ENCODE peak calls at places on chromosomes 3 and 15, in five cellular contexts. F, J, H, I and K are unnamed samples.

GRCh38 chr15:64911317-64912186 is at the start of gene ANKDD1A:
- DNase-seq in F (no peak), H (peak), J (peak), I (peak), K (peak)

GRCh38 chr15:25775317-25775912 is 87.7 kb downstream of the ATP10A start:
- DNase-seq in I (no peak), H (no peak), F (no peak), J (no peak), K (no peak)

GRCh38 chr3:195761031-195761430 is 40.3 kb downstream of the MUC20 start:
- DNase-seq in H (no peak), I (no peak), J (no peak), F (no peak), K (no peak)

GRCh38 chr3:108501538-108501937 is 8.9 kb downstream of the MYH15 start:
- DNase-seq in I (no peak), H (peak), J (no peak), F (no peak), K (no peak)

GRCh38 chr3:134742202-134742601 is 52.9 kb upstream of the EPHB1 start:
- DNase-seq in H (no peak), F (no peak), J (no peak), I (no peak), K (no peak)

GRCh38 chr3:141959531-141959920 is 83.1 kb downstream of the ATP1B3 start:
- DNase-seq in H (no peak), F (no peak), I (no peak), J (no peak), K (no peak)

GRCh38 chr3:109687626-109688025 is 350.3 kb upstream of the DPPA4 start:
- DNase-seq in F (no peak), J (no peak), H (no peak), I (no peak), K (no peak)

GRCh38 chr15:36802861-36803531 is 223.6 kb downstream of the CDIN1 start:
- DNase-seq in H (no peak), I (no peak), F (no peak), J (no peak), K (no peak)

GRCh38 chr3:124133366-124133940 is 141.5 kb upstream of the ROPN1 start:
- DNase-seq in F (no peak), H (no peak), J (no peak), I (no peak), K (no peak)

GRCh38 chr15:78232951-78233350 is 1.4 kb downstream of the ACSBG1 start:
- DNase-seq in H (no peak), I (no peak), J (no peak), F (no peak), K (no peak)

GRCh38 chr3:114179575-114179974 is 723 bp upstream of the DRD3 start:
- DNase-seq in H (peak), J (no peak), I (peak), F (no peak), K (peak)

GRCh38 chr15:64117759-64118487 is 22.1 kb downstream of the SNX1 start:
- DNase-seq in J (no peak), F (no peak), H (no peak), I (no peak), K (no peak)

GRCh38 chr3:61574854-61575253 is 13.5 kb downstream of the PTPRG start:
- DNase-seq in I (no peak), H (peak), J (no peak), F (no peak), K (no peak)